ENCODE peak calls at places on chromosomes 16 and 17, in seven cellular contexts. B, X, O, M, Y, E and Z are unnamed samples.

GRCh38 chr17:35743911-35744328 is 9.1 kb downstream of the GAS2L2 start:
- DNase-seq in Y (no peak), B (peak; percentile 75), X (no peak), O (no peak), M (no peak), E (peak; percentile 78), Z (peak; percentile 72)

GRCh38 chr16:69166221-69166833 is 20.6 kb upstream of the SNTB2 start:
- DNase-seq in M (no peak), X (no peak), E (no peak), B (no peak), Y (no peak), O (no peak), Z (no peak)

GRCh38 chr17:42163113-42163512 is 8.3 kb upstream of the RAB5C start:
- DNase-seq in M (no peak), B (peak; percentile 89), Y (no peak), O (peak; percentile 17), X (no peak), E (peak; percentile 82), Z (no peak)

GRCh38 chr16:85350973-85351372 is 238.7 kb upstream of the CIBAR2 start:
- DNase-seq in E (no peak), M (peak; percentile 94), X (no peak), B (no peak), Y (peak; percentile 83), O (no peak), Z (no peak)

GRCh38 chr16:23119570-23119969 is 29.7 kb downstream of the USP31 start:
- DNase-seq in O (no peak), X (no peak), Y (no peak), M (no peak), E (no peak), B (no peak), Z (no peak)

GRCh38 chr17:71409712-71410111 is 711.1 kb upstream of the SOX9 start:
- DNase-seq in B (no peak), X (no peak), E (no peak), O (no peak), Y (no peak), M (no peak), Z (no peak)

GRCh38 chr17:48002920-48003685 is 32.2 kb downstream of the CDK5RAP3 start:
- DNase-seq in B (peak; percentile 79), O (no peak), X (no peak), Y (no peak), M (no peak), E (peak; percentile 69), Z (no peak)

GRCh38 chr16:30430428-30430970 is 669 bp upstream of the DCTPP1 start:
- DNase-seq in B (no peak), E (no peak), M (no peak), Y (peak; percentile 22), X (no peak), O (no peak), Z (peak; percentile 69)

GRCh38 chr17:50523208-50523607 is 9.3 kb upstream of the EPN3 start:
- DNase-seq in M (no peak), O (no peak), B (no peak), Y (no peak), E (no peak), X (no peak), Z (no peak)

GRCh38 chr17:31834448-31834847 is 24.6 kb downstream of the COPRS start:
- DNase-seq in Y (no peak), X (no peak), E (no peak), B (no peak), M (no peak), O (no peak), Z (no peak)

GRCh38 chr16:17718495-17718894 is 247.7 kb upstream of the XYLT1 start:
- DNase-seq in E (no peak), Y (no peak), X (no peak), M (no peak), O (no peak), B (no peak), Z (no peak)

GRCh38 chr17:74892974-74893911 is at the start of gene FADS6:
- DNase-seq in Y (no peak), M (no peak), X (no peak), O (no peak), E (peak; percentile 45), B (no peak), Z (no peak)

GRCh38 chr17:77287432-77288068 is 146.8 kb downstream of the SEC14L1 start:
- DNase-seq in O (no peak), Y (peak; percentile 54), X (no peak), M (no peak), B (peak; percentile 83), E (peak; percentile 49), Z (no peak)

GRCh38 chr17:49995055-49995738 is at the start of gene DLX3:
- DNase-seq in X (no peak), O (no peak), M (peak; percentile 73), E (peak; percentile 93), Y (peak; percentile 63), B (peak; percentile 97), Z (no peak)

GRCh38 chr16:9763505-9763904 is 418.7 kb downstream of the GRIN2A start:
- DNase-seq in B (no peak), X (no peak), O (no peak), Y (no peak), E (peak; percentile 13), M (no peak), Z (no peak)

GRCh38 chr17:71085238-71086033 is 916.1 kb downstream of the KCNJ2 start:
- DNase-seq in B (peak; percentile 79), E (peak; percentile 86), O (no peak), X (no peak), M (peak; percentile 30), Y (no peak), Z (no peak)

GRCh38 chr16:12313902-12314621 is 337.5 kb downstream of the SNX29 start:
- DNase-seq in B (no peak), E (no peak), O (no peak), Y (no peak), M (no peak), X (no peak), Z (no peak)

GRCh38 chr16:56338566-56339318 is 86.6 kb downstream of the AMFR start:
- DNase-seq in B (no peak), M (no peak), X (no peak), O (no peak), Y (no peak), E (no peak), Z (no peak)

GRCh38 chr17:1035546-1036170 is 38.7 kb downstream of the TIMM22 start:
- DNase-seq in M (no peak), Y (no peak), B (no peak), E (no peak), O (no peak), X (no peak), Z (no peak)

GRCh38 chr16:71425746-71426068 is 16.1 kb downstream of the TLE7 start:
- DNase-seq in M (no peak), B (no peak), Y (no peak), O (no peak), E (no peak), X (no peak), Z (no peak)

GRCh38 chr17:55458287-55458900 is 36.8 kb upstream of the MMD start:
- DNase-seq in M (no peak), O (no peak), X (no peak), Y (no peak), E (no peak), B (no peak), Z (no peak)

GRCh38 chr16:2471016-2471652 is at the start of gene NTN3:
- DNase-seq in B (peak; percentile 67), E (peak; percentile 71), M (no peak), Y (no peak), X (no peak), O (no peak), Z (no peak)

GRCh38 chr17:79262624-79263023 is 188.0 kb downstream of the ENGASE start:
- DNase-seq in B (no peak), O (no peak), Y (no peak), X (no peak), M (no peak), E (no peak), Z (no peak)

GRCh38 chr17:47694018-47694817 is at the start of gene TBKBP1:
- DNase-seq in B (peak; percentile 90), M (no peak), X (no peak), E (peak; percentile 92), O (peak; percentile 52), Y (peak; percentile 47), Z (peak; percentile 79)

GRCh38 chr17:64343071-64343774 is 47.4 kb downstream of the PECAM1 start:
- DNase-seq in O (no peak), Y (no peak), B (no peak), E (no peak), M (no peak), X (no peak), Z (no peak)

GRCh38 chr17:63705657-63706056 is 5.7 kb upstream of the LIMD2 start:
- DNase-seq in E (no peak), X (no peak), O (no peak), Y (no peak), B (no peak), M (no peak), Z (no peak)

GRCh38 chr17:56894859-56895455 is 18.9 kb downstream of the TRIM25 start:
- DNase-seq in O (no peak), Y (no peak), B (no peak), M (no peak), X (no peak), E (no peak), Z (no peak)
- H3K27ac ChIP-seq in O (no peak overlapping the region), Y (no peak overlapping the region), B (no peak overlapping the region), M (no peak overlapping the region), X (no peak overlapping the region), E (no peak overlapping the region), Z (no peak overlapping the region)

GRCh38 chr17:68379692-68380677 is 77.3 kb downstream of the WIPI1 start:
- DNase-seq in B (no peak), Y (no peak), M (no peak), O (no peak), E (no peak), X (no peak), Z (no peak)
- H3K27ac ChIP-seq in B (no peak overlapping the region), Y (peak overlapping the region; percentile 100), M (peak overlapping the region; percentile 91), O (no peak overlapping the region), E (no peak overlapping the region), X (no peak overlapping the region), Z (no peak overlapping the region)

GRCh38 chr17:43211480-43212402 is at the start of gene TMEM106A:
- DNase-seq in E (peak; percentile 89), O (peak; percentile 66), M (peak; percentile 80), X (peak; percentile 50), B (peak; percentile 89), Y (peak; percentile 81), Z (no peak)
- H3K27ac ChIP-seq in E (peak within 1 kb of the TSS; percentile 67), O (peak within 1 kb of the TSS; percentile 76), M (peak within 1 kb of the TSS; percentile 93), X (peak within 1 kb of the TSS; percentile 86), B (no peak within 1 kb of the TSS), Y (peak within 1 kb of the TSS; percentile 81), Z (peak within 1 kb of the TSS; percentile 61)

GRCh38 chr17:40485851-40486512 is 15.4 kb downstream of the TNS4 start:
- DNase-seq in O (no peak), X (no peak), Y (no peak), M (no peak), E (no peak), B (no peak), Z (no peak)

GRCh38 chr17:40484285-40484972 is 17.0 kb downstream of the TNS4 start:
- DNase-seq in B (no peak), Y (no peak), E (no peak), M (no peak), O (no peak), X (no peak), Z (no peak)

GRCh38 chr17:40484973-40485530 is 16.4 kb downstream of the TNS4 start:
- DNase-seq in Y (no peak), M (no peak), E (no peak), B (no peak), X (no peak), O (no peak), Z (no peak)

GRCh38 chr17:40487371-40488020 is 13.9 kb downstream of the TNS4 start:
- DNase-seq in M (no peak), B (no peak), O (no peak), Y (no peak), E (no peak), X (no peak), Z (no peak)

GRCh38 chr17:40486513-40487370 is 14.7 kb downstream of the TNS4 start:
- DNase-seq in Y (no peak), B (no peak), M (no peak), E (no peak), X (no peak), O (no peak), Z (peak; percentile 53)
- H3K27ac ChIP-seq in Y (peak overlapping the region; percentile 30), B (no peak overlapping the region), M (peak overlapping the region; percentile 46), E (no peak overlapping the region), X (no peak overlapping the region), O (no peak overlapping the region), Z (no peak overlapping the region)